ENCODE peak calls at places on chromosome 20, in seven cellular contexts. X, D, R, S, O, F and I are unnamed samples.

GRCh38 chr20:430091-430999 is 22.2 kb downstream of the RBCK1 start:
- DNase-seq in X (no peak), D (no peak), R (no peak), S (no peak), O (no peak), F (no peak), I (no peak)

GRCh38 chr20:31475472-31476312 is 604 bp downstream of the REM1 start:
- DNase-seq in X (no peak), D (no peak), R (no peak), S (no peak), O (no peak), F (no peak), I (no peak)

GRCh38 chr20:1001981-1002681 is at the start of gene RSPO4:
- DNase-seq in X (no peak), D (no peak), R (no peak), S (no peak), O (no peak), F (no peak), I (no peak)

GRCh38 chr20:62067547-62068260 is 2.0 kb upstream of the TAF4 start:
- DNase-seq in X (no peak), D (no peak), R (no peak), S (no peak), O (no peak), F (no peak), I (no peak)

GRCh38 chr20:14441201-14441600 is 103.8 kb upstream of the FLRT3 start:
- DNase-seq in X (no peak), D (peak), R (no peak), S (no peak), O (peak), F (no peak), I (no peak)

GRCh38 chr20:33007376-33008335 is at the start of gene BPIFB2:
- DNase-seq in X (no peak), D (no peak), R (no peak), S (no peak), O (no peak), F (no peak), I (no peak)

GRCh38 chr20:36214684-36215256 is 21.5 kb upstream of the AAR2 start:
- DNase-seq in X (no peak), D (peak), R (no peak), S (no peak), O (peak), F (peak), I (no peak)

GRCh38 chr20:5192570-5193431 is 66.0 kb downstream of the CDS2 start:
- DNase-seq in X (no peak), D (no peak), R (no peak), S (no peak), O (no peak), F (no peak), I (no peak)

GRCh38 chr20:48829940-48830339 is 2.1 kb upstream of the PREX1 start:
- DNase-seq in X (no peak), D (no peak), R (no peak), S (no peak), O (no peak), F (no peak), I (no peak)

GRCh38 chr20:34190679-34191090 is 50.5 kb upstream of the ASIP start:
- DNase-seq in X (peak), D (peak), R (peak), S (peak), O (peak), F (peak), I (peak)

GRCh38 chr20:4829494-4830211 is 107.9 kb downstream of the PRND start:
- DNase-seq in X (no peak), D (no peak), R (no peak), S (no peak), O (no peak), F (no peak), I (no peak)

GRCh38 chr20:2612073-2612472 is 40.4 kb upstream of the NOP56 start:
- DNase-seq in X (no peak), D (no peak), R (no peak), S (no peak), O (no peak), F (no peak), I (no peak)

GRCh38 chr20:58112017-58112781 is 116.3 kb downstream of the ANKRD60 start:
- DNase-seq in X (no peak), D (peak), R (no peak), S (no peak), O (peak), F (peak), I (no peak)

GRCh38 chr20:36836591-36837329 is 39.2 kb upstream of the TLDC2 start:
- DNase-seq in X (no peak), D (peak), R (no peak), S (peak), O (peak), F (peak), I (no peak)

GRCh38 chr20:13046409-13046808 is 37.6 kb downstream of the SPTLC3 start:
- DNase-seq in X (no peak), D (no peak), R (no peak), S (no peak), O (no peak), F (no peak), I (no peak)

GRCh38 chr20:62564456-62565245 is 77.7 kb upstream of the SLCO4A1 start:
- DNase-seq in X (no peak), D (no peak), R (no peak), S (no peak), O (no peak), F (no peak), I (no peak)

GRCh38 chr20:29497261-29497671 is 1760.2 kb upstream of the DEFB115 start:
- DNase-seq in X (no peak), D (peak), R (no peak), S (no peak), O (peak), F (no peak), I (no peak)

GRCh38 chr20:41136695-41137411 is 490 bp upstream of the PLCG1 start:
- DNase-seq in X (peak), D (peak), R (peak), S (peak), O (peak), F (peak), I (no peak)

GRCh38 chr20:21315138-21315537 is 12.0 kb downstream of the XRN2 start:
- DNase-seq in X (no peak), D (peak), R (no peak), S (no peak), O (peak), F (peak), I (no peak)

GRCh38 chr20:49306903-49307336 is 29.1 kb upstream of the ZNFX1 start:
- DNase-seq in X (no peak), D (no peak), R (no peak), S (no peak), O (no peak), F (no peak), I (no peak)

GRCh38 chr20:63980317-63980805 is 571 bp upstream of the PRPF6 start:
- DNase-seq in X (no peak), D (no peak), R (no peak), S (no peak), O (no peak), F (no peak), I (no peak)

GRCh38 chr20:11919046-11919445 is 1.4 kb downstream of the BTBD3 start:
- DNase-seq in X (no peak), D (peak), R (no peak), S (no peak), O (peak), F (peak), I (no peak)

GRCh38 chr20:57065646-57066045 is 200.8 kb downstream of the BMP7 start:
- DNase-seq in X (no peak), D (no peak), R (no peak), S (no peak), O (no peak), F (peak), I (no peak)

GRCh38 chr20:48011025-48011424 is 225.7 kb upstream of the SULF2 start:
- DNase-seq in X (no peak), D (no peak), R (no peak), S (no peak), O (no peak), F (no peak), I (no peak)

GRCh38 chr20:37943501-37944455 is 40.9 kb downstream of the VSTM2L start:
- DNase-seq in X (no peak), D (no peak), R (no peak), S (no peak), O (no peak), F (no peak), I (no peak)

GRCh38 chr20:41783423-41784220 is 165.4 kb upstream of the CHD6 start:
- DNase-seq in X (no peak), D (no peak), R (no peak), S (no peak), O (no peak), F (no peak), I (no peak)

GRCh38 chr20:38692436-38693411 is 31.6 kb upstream of the SLC32A1 start:
- DNase-seq in X (no peak), D (peak), R (no peak), S (peak), O (peak), F (peak), I (peak)

GRCh38 chr20:46062621-46063020 is 27.1 kb downstream of the NCOA5 start:
- DNase-seq in X (no peak), D (no peak), R (no peak), S (no peak), O (no peak), F (no peak), I (no peak)

GRCh38 chr20:25867776-25868649 is 171.4 kb upstream of the ZNF337 start:
- DNase-seq in X (peak), D (peak), R (no peak), S (peak), O (peak), F (peak), I (no peak)

GRCh38 chr20:53981752-53982437 is 88.5 kb downstream of the BCAS1 start:
- DNase-seq in X (no peak), D (no peak), R (no peak), S (no peak), O (no peak), F (no peak), I (no peak)

GRCh38 chr20:35432430-35432735 is 5.6 kb downstream of the GDF5 start:
- DNase-seq in X (no peak), D (no peak), R (no peak), S (no peak), O (no peak), F (no peak), I (no peak)

DNA sequence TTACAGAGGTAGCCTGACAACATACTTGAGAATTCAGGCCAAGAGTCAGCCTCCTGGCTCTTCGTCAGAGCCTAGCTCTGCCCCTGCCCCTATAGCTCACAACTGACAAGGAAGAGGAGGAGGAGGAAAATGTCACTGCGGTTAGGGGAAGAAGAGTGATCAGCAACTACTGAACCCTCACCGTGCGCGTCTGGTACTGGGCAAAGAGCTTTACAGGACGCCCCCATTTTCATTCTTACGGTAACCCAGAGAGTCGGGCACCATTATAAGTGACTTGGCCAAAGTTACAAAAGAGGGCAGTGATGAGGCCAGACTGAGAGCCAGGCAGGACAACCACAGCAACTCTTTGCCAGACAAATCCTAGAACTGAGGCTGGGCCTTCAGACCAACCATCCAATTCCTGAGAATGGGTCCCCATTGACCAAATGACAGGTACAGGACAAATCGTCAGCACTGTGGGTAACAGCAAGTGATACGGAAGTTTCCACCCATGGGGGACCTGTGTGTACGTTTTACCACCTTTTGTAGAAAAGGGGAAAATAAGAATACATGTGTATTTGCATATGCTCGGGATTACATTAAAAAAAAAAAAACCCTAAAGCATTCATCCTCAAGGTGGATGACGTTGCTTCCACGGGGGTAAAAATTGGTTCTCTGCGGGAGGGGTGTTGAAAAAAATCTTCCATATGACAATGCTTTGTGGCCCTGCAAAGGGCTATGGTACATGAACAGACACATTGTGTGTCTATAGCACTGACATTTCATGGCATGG is 118.1 kb downstream of the NFATC2 start:
- DNase-seq in X (no peak), D (no peak), R (no peak), S (no peak), O (no peak), F (no peak), I (no peak)
- TF ChIP-seq CTCF in X (no peak), D (no peak), R (no peak), S (no peak), O (no peak), F (no peak), I (no peak)

GRCh38 chr20:50680106-50680960 is 11.0 kb downstream of the RIPOR3 start:
- DNase-seq in X (no peak), D (peak), R (peak), S (peak), O (no peak), F (peak), I (no peak)
- H3K4me3 ChIP-seq in X (no peak), D (no peak), R (no peak), S (no peak), O (no peak), F (no peak), I (no peak)

GRCh38 chr20:9966966-9967365 is 67.8 kb upstream of the ANKEF1 start:
- DNase-seq in X (no peak), D (peak), R (no peak), S (no peak), O (peak), F (no peak), I (no peak)
- TF ChIP-seq CTCF in X (no peak), D (peak), R (no peak), S (no peak), O (peak), F (peak), I (peak)

DNA sequence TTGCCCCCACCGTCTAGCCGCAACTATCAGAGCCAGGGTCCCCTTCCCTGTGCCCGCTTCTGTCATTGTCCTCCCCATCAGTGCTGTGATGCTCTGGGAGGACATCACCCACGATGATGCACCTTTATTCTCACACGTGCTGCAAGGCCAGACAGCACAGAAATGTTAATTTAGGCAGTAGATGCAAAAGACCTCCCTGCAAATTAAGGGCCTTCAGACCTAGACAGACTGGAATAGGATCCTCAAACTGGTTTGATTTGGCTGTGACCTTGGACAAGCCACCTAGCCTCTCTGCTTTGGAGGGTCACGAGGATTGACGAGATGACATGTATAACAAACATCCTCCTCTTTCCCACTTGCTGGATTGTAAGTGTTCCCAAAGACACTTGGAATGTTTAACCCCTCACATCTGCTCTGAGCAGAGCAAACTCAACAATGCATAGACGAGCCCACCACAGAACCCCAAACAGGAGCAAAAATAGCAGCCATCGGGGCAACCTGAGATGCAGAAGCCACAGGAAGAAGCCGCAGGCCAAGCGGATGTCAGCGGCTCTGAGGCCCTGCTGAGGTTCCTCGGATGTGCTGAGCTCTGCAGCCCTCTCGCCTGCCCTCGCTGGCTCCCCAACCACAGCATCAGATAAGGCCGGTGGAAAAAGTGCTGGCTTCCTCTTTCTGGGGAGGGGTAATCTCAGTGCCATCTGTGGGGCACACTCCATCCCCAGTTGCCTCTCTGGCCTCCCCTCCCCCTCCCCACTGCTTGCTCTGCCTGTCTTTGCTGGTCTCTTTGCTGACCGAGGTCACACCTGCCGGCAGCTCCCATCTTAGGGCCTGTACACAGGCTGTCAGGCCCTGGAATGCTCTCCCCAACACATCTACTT is 35.3 kb downstream of the TOX2 start:
- DNase-seq in X (no peak), D (peak), R (no peak), S (peak), O (no peak), F (no peak), I (no peak)
- H3K4me3 ChIP-seq in X (no peak), D (no peak), R (no peak), S (no peak), O (no peak), F (no peak), I (no peak)

DNA sequence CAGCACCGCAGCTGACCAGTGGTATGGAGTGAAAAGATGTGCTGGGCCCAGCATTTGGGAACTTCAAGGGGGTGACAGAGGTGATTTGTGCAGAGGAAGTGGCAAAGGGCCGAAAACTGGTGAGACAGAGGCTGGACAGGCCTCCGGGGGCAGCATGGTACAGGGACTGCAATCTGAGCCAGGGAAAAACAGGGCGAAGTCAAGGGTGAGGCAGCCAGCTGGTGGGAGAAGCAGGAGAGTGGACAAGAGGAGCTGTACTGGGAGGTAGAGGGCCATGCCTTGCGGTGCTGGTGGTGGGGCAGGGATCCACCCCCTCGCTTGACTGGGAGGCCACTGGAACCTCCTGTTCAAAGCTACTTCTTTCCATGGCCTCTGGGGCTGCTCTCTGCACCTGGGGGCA is 7.3 kb upstream of the GFRA4 start:
- DNase-seq in X (no peak), D (no peak), R (no peak), S (no peak), O (peak), F (no peak), I (no peak)
- TF ChIP-seq CTCF in X (no peak), D (peak), R (no peak), S (no peak), O (no peak), F (peak), I (peak)

GRCh38 chr20:10758446-10758845 is 84.6 kb upstream of the JAG1 start:
- DNase-seq in X (no peak), D (no peak), R (no peak), S (no peak), O (peak), F (no peak), I (no peak)

GRCh38 chr20:10762216-10762615 is 88.4 kb upstream of the JAG1 start:
- DNase-seq in X (no peak), D (no peak), R (no peak), S (no peak), O (no peak), F (no peak), I (no peak)

GRCh38 chr20:10761232-10761631 is 87.4 kb upstream of the JAG1 start:
- DNase-seq in X (peak), D (peak), R (no peak), S (no peak), O (peak), F (peak), I (no peak)

GRCh38 chr20:10763117-10763516 is 89.3 kb upstream of the JAG1 start:
- DNase-seq in X (no peak), D (peak), R (no peak), S (no peak), O (peak), F (peak), I (no peak)

GRCh38 chr20:10761786-10762185 is 88.0 kb upstream of the JAG1 start:
- DNase-seq in X (no peak), D (peak), R (no peak), S (no peak), O (peak), F (peak), I (no peak)
- H3K4me3 ChIP-seq in X (no peak), D (no peak), R (no peak), S (no peak), O (no peak), F (no peak), I (no peak)